ENCODE peak calls at places on chromosome 12, in ten cellular contexts. W is caudate nucleus; E is ELR; C is astrocyte of the spinal cord; A is breast epithelium; K is mesothelial cell of epicardium; G is cardiac fibroblast; T is activated CD4-positive, alpha-beta memory T cell treated with anti-CD3 and anti-CD28 coated beads, Interleukin-2, amount 10 ng/mL, durations not matched to agents 7 days and 5 days; D is mucosa of gallbladder; U is GM12892. B is an unnamed sample.

GRCh38 chr12:24596768-24597388 is 352.0 kb downstream of the BCAT1 start:
- DNase-seq in D (no peak), G (peak), E (peak), A (no peak), K (no peak), T (no peak), U (no peak), C (peak), W (no peak), B (no peak)

GRCh38 chr12:84166812-84167211 is 745.8 kb downstream of the SLC6A15 start:
- DNase-seq in E (no peak), W (no peak), C (no peak), K (no peak), G (no peak), T (no peak), U (no peak), D (no peak), A (no peak), B (no peak)

GRCh38 chr12:105214670-105215375 is 21.2 kb downstream of the APPL2 start:
- DNase-seq in G (peak), E (peak), D (peak), T (no peak), W (no peak), U (no peak), K (no peak), C (no peak), A (peak), B (no peak)

GRCh38 chr12:67540920-67541624 is 107.5 kb upstream of the DYRK2 start:
- DNase-seq in E (peak), T (no peak), D (no peak), A (no peak), G (no peak), U (no peak), W (no peak), C (no peak), K (no peak), B (no peak)

GRCh38 chr12:85277900-85278597 is 2.0 kb upstream of the ALX1 start:
- DNase-seq in E (no peak), U (no peak), W (no peak), C (peak), K (no peak), G (no peak), T (no peak), A (no peak), D (peak), B (no peak)

GRCh38 chr12:29693962-29694361 is 89.8 kb downstream of the TMTC1 start:
- DNase-seq in U (no peak), T (no peak), G (no peak), C (no peak), E (no peak), W (no peak), D (no peak), A (no peak), K (no peak), B (no peak)

GRCh38 chr12:132617822-132618682 is 524 bp upstream of the P2RX2 start:
- DNase-seq in D (no peak), K (peak), G (no peak), E (no peak), C (no peak), U (no peak), T (no peak), W (no peak), A (no peak), B (no peak)

GRCh38 chr12:49111206-49111605 is 559 bp upstream of the LMBR1L start:
- DNase-seq in T (no peak), C (no peak), G (no peak), W (no peak), K (no peak), E (no peak), A (no peak), D (no peak), U (no peak), B (no peak)

GRCh38 chr12:34604631-34605509 is 582.6 kb downstream of the ALG10 start:
- DNase-seq in T (no peak), W (no peak), G (no peak), K (no peak), D (no peak), E (no peak), C (no peak), U (no peak), A (no peak), B (no peak)

GRCh38 chr12:165862-166368 is 48.0 kb downstream of the SLC6A12 start:
- DNase-seq in G (no peak), E (no peak), U (no peak), K (no peak), C (no peak), D (no peak), W (no peak), T (no peak), A (no peak), B (no peak)

GRCh38 chr12:130925616-130926015 is 28.1 kb upstream of the ADGRD1 start:
- DNase-seq in E (no peak), T (no peak), K (no peak), D (no peak), A (no peak), U (no peak), C (no peak), W (no peak), G (peak), B (no peak)

GRCh38 chr12:2248901-2249381 is 196.2 kb downstream of the CACNA1C start:
- DNase-seq in E (peak), A (no peak), D (no peak), K (no peak), U (peak), T (no peak), W (no peak), G (no peak), C (no peak), B (no peak)

GRCh38 chr12:26195641-26196423 is 459 bp downstream of the SSPN start:
- DNase-seq in A (peak), K (peak), E (peak), G (peak), C (peak), D (peak), T (no peak), U (peak), W (peak), B (peak)

GRCh38 chr12:122944588-122944987 is 21.7 kb downstream of the ABCB9 start:
- DNase-seq in D (peak), G (peak), C (peak), K (no peak), W (peak), T (no peak), A (peak), U (no peak), E (peak), B (no peak)

GRCh38 chr12:26831959-26832816 is 806 bp downstream of the ITPR2 start:
- DNase-seq in C (peak), G (peak), D (peak), A (peak), U (peak), K (peak), E (peak), T (peak), W (no peak), B (no peak)

GRCh38 chr12:88579572-88579940 is 715 bp downstream of the KITLG start:
- DNase-seq in D (peak), A (no peak), W (no peak), T (no peak), E (peak), C (peak), G (no peak), U (no peak), K (peak), B (no peak)

B was measured in 8988T.